ENCODE peak calls at places on chromosomes 13 and 19, in eight cellular contexts. One of them, this sample, is unnamed.

GRCh38 chr19:3338541-3339181 is 27.7 kb upstream of the NFIC start:
- DNase-seq in heart left ventricle: no peak
- DNase-seq in neural progenitor cell: no peak
- DNase-seq in AG04450: no peak
- DNase-seq in bronchial epithelial cell: no peak
- DNase-seq in A549: no peak
- DNase-seq in fibroblast of mammary gland: no peak
- DNase-seq in tibial artery: peak
- DNase-seq in this sample: no peak

GRCh38 chr19:3225677-3226093 is 1.2 kb downstream of the CELF5 start:
- DNase-seq in tibial artery: no peak
- DNase-seq in AG04450: no peak
- DNase-seq in bronchial epithelial cell: no peak
- DNase-seq in fibroblast of mammary gland: no peak
- DNase-seq in neural progenitor cell: no peak
- DNase-seq in A549: no peak
- DNase-seq in heart left ventricle: no peak
- DNase-seq in this sample: no peak

GRCh38 chr19:16588089-16588823 is 16.0 kb upstream of the SLC35E1 start:
- DNase-seq in tibial artery: no peak
- DNase-seq in bronchial epithelial cell: no peak
- DNase-seq in A549: no peak
- DNase-seq in heart left ventricle: no peak
- DNase-seq in AG04450: no peak
- DNase-seq in neural progenitor cell: no peak
- DNase-seq in fibroblast of mammary gland: peak
- DNase-seq in this sample: no peak

GRCh38 chr13:79455331-79455730 is 25.6 kb upstream of the NDFIP2 start:
- DNase-seq in fibroblast of mammary gland: peak
- DNase-seq in bronchial epithelial cell: no peak
- DNase-seq in AG04450: no peak
- DNase-seq in heart left ventricle: no peak
- DNase-seq in tibial artery: no peak
- DNase-seq in A549: no peak
- DNase-seq in neural progenitor cell: no peak
- DNase-seq in this sample: no peak

GRCh38 chr19:45166723-45167252 is 6.0 kb upstream of the NKPD1 start:
- DNase-seq in fibroblast of mammary gland: no peak
- DNase-seq in AG04450: no peak
- DNase-seq in bronchial epithelial cell: no peak
- DNase-seq in tibial artery: no peak
- DNase-seq in heart left ventricle: no peak
- DNase-seq in A549: no peak
- DNase-seq in neural progenitor cell: no peak
- DNase-seq in this sample: no peak

GRCh38 chr13:20997301-20998061 is 63.9 kb downstream of the LATS2 start:
- DNase-seq in AG04450: peak
- DNase-seq in A549: no peak
- DNase-seq in fibroblast of mammary gland: peak
- DNase-seq in tibial artery: peak
- DNase-seq in neural progenitor cell: no peak
- DNase-seq in bronchial epithelial cell: no peak
- DNase-seq in heart left ventricle: peak
- DNase-seq in this sample: peak

GRCh38 chr19:48646912-48647216 is 877 bp upstream of the CA11 start:
- DNase-seq in A549: no peak
- DNase-seq in tibial artery: no peak
- DNase-seq in bronchial epithelial cell: no peak
- DNase-seq in AG04450: no peak
- DNase-seq in neural progenitor cell: no peak
- DNase-seq in fibroblast of mammary gland: no peak
- DNase-seq in heart left ventricle: no peak
- DNase-seq in this sample: no peak

GRCh38 chr19:50980203-50980602 is 3.5 kb downstream of the KLK7 start:
- DNase-seq in AG04450: no peak
- DNase-seq in neural progenitor cell: no peak
- DNase-seq in bronchial epithelial cell: no peak
- DNase-seq in tibial artery: no peak
- DNase-seq in A549: no peak
- DNase-seq in fibroblast of mammary gland: no peak
- DNase-seq in heart left ventricle: no peak
- DNase-seq in this sample: no peak

GRCh38 chr13:76976488-76976887 is 15.4 kb upstream of the CLN5 start:
- DNase-seq in bronchial epithelial cell: peak
- DNase-seq in heart left ventricle: no peak
- DNase-seq in AG04450: no peak
- DNase-seq in tibial artery: no peak
- DNase-seq in A549: no peak
- DNase-seq in fibroblast of mammary gland: peak
- DNase-seq in neural progenitor cell: no peak
- DNase-seq in this sample: peak

DNA sequence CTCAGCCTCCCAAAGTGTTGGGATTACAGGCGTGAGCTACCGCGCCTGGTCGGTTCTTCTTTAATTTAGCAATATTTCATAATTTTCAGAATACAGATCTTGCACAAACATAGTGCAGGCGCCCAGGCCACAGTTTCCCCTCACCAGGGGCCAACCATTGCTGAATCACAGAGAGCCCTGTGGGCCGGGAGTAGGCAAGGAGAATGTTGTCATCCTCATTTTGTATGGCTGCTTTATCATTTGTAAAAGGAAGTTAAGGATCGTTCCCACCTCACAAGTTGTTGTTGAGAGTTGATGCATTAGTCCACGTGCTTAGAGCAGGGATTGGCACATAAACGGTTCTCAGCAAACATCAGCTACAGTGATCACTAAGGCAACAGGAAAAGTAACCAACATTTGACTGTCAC is 30.2 kb downstream of the MEIS3 start:
- DNase-seq in heart left ventricle: no peak
- DNase-seq in fibroblast of mammary gland: no peak
- DNase-seq in bronchial epithelial cell: no peak
- DNase-seq in A549: no peak
- DNase-seq in tibial artery: no peak
- DNase-seq in neural progenitor cell: no peak
- DNase-seq in AG04450: no peak
- DNase-seq in this sample: no peak
- H3K4me3 ChIP-seq in heart left ventricle: no peak
- H3K4me3 ChIP-seq in fibroblast of mammary gland: no peak
- H3K4me3 ChIP-seq in bronchial epithelial cell: no peak
- H3K4me3 ChIP-seq in A549: no peak
- H3K4me3 ChIP-seq in tibial artery: no peak
- H3K4me3 ChIP-seq in neural progenitor cell: no peak
- H3K4me3 ChIP-seq in AG04450: no peak
- H3K4me3 ChIP-seq in this sample: no peak

GRCh38 chr13:99528547-99528946 is 27.3 kb downstream of the TM9SF2 start:
- DNase-seq in fibroblast of mammary gland: no peak
- DNase-seq in bronchial epithelial cell: no peak
- DNase-seq in tibial artery: no peak
- DNase-seq in heart left ventricle: no peak
- DNase-seq in A549: no peak
- DNase-seq in neural progenitor cell: peak
- DNase-seq in AG04450: no peak
- DNase-seq in this sample: no peak
- TF ChIP-seq CTCF in fibroblast of mammary gland: no peak
- TF ChIP-seq CTCF in bronchial epithelial cell: no peak
- TF ChIP-seq CTCF in tibial artery: no peak
- TF ChIP-seq CTCF in heart left ventricle: peak
- TF ChIP-seq CTCF in A549: peak
- TF ChIP-seq CTCF in neural progenitor cell: peak
- TF ChIP-seq CTCF in AG04450: peak
- TF ChIP-seq CTCF in this sample: peak

GRCh38 chr13:52160053-52160452 is 656 bp upstream of the NEK3 start:
- DNase-seq in bronchial epithelial cell: no peak
- DNase-seq in AG04450: no peak
- DNase-seq in tibial artery: no peak
- DNase-seq in heart left ventricle: no peak
- DNase-seq in fibroblast of mammary gland: no peak
- DNase-seq in A549: no peak
- DNase-seq in neural progenitor cell: no peak
- DNase-seq in this sample: no peak
- H3K4me3 ChIP-seq in bronchial epithelial cell: no peak
- H3K4me3 ChIP-seq in AG04450: no peak
- H3K4me3 ChIP-seq in tibial artery: peak
- H3K4me3 ChIP-seq in heart left ventricle: peak
- H3K4me3 ChIP-seq in fibroblast of mammary gland: no peak
- H3K4me3 ChIP-seq in A549: no peak
- H3K4me3 ChIP-seq in neural progenitor cell: no peak
- H3K4me3 ChIP-seq in this sample: no peak

GRCh38 chr13:94291631-94292322 is 187.7 kb downstream of the DCT start:
- DNase-seq in tibial artery: no peak
- DNase-seq in neural progenitor cell: no peak
- DNase-seq in fibroblast of mammary gland: no peak
- DNase-seq in AG04450: no peak
- DNase-seq in heart left ventricle: no peak
- DNase-seq in bronchial epithelial cell: no peak
- DNase-seq in A549: no peak
- DNase-seq in this sample: no peak
- TF ChIP-seq CTCF in tibial artery: no peak
- TF ChIP-seq CTCF in neural progenitor cell: no peak
- TF ChIP-seq CTCF in fibroblast of mammary gland: no peak
- TF ChIP-seq CTCF in AG04450: no peak
- TF ChIP-seq CTCF in heart left ventricle: no peak
- TF ChIP-seq CTCF in bronchial epithelial cell: no peak
- TF ChIP-seq CTCF in A549: no peak
- TF ChIP-seq CTCF in this sample: no peak

GRCh38 chr13:84136582-84136981 is 254.3 kb upstream of the SLITRK1 start:
- DNase-seq in neural progenitor cell: no peak
- DNase-seq in bronchial epithelial cell: no peak
- DNase-seq in heart left ventricle: no peak
- DNase-seq in A549: no peak
- DNase-seq in AG04450: no peak
- DNase-seq in fibroblast of mammary gland: no peak
- DNase-seq in tibial artery: no peak
- DNase-seq in this sample: no peak
- H3K4me3 ChIP-seq in neural progenitor cell: no peak
- H3K4me3 ChIP-seq in bronchial epithelial cell: no peak
- H3K4me3 ChIP-seq in heart left ventricle: no peak
- H3K4me3 ChIP-seq in A549: no peak
- H3K4me3 ChIP-seq in AG04450: no peak
- H3K4me3 ChIP-seq in fibroblast of mammary gland: no peak
- H3K4me3 ChIP-seq in tibial artery: no peak
- H3K4me3 ChIP-seq in this sample: no peak

This sample was measured in astrocyte of the cerebellum.